ENCODE peak calls at places on chromosomes 11 and 22, in five cellular contexts. N is sigmoid colon, A is DND-41, D is cardiac muscle cell, Z is fibroblast of lung. P is an unnamed sample.

GRCh38 chr22:32005453-32005852 is 37.6 kb upstream of the SLC5A1 start:
- DNase-seq in N (no peak), A (no peak), D (no peak), Z (peak; percentile 80), P (peak; percentile 12)

GRCh38 chr11:111155021-111155420 is 90.5 kb upstream of the POU2AF2 start:
- DNase-seq in N (no peak), A (no peak), D (no peak), Z (peak; percentile 4), P (no peak)

GRCh38 chr11:35142481-35143207 is 3.7 kb downstream of the CD44 start:
- DNase-seq in N (no peak), A (no peak), D (no peak), Z (peak; percentile 91), P (no peak)

GRCh38 chr11:127074151-127074761 is 73.7 kb upstream of the KIRREL3 start:
- DNase-seq in N (no peak), A (peak; percentile 81), D (peak; percentile 34), Z (peak; percentile 75), P (peak; percentile 69)

GRCh38 chr22:40757071-40757470 is 62.1 kb downstream of the SLC25A17 start:
- DNase-seq in N (no peak), A (no peak), D (no peak), Z (peak; percentile 58), P (no peak)

GRCh38 chr11:133406493-133406892 is 125.8 kb downstream of the OPCML start:
- DNase-seq in N (no peak), A (no peak), D (no peak), Z (no peak), P (no peak)

GRCh38 chr11:61695917-61696316 is 15.7 kb downstream of the DAGLA start:
- DNase-seq in N (peak; percentile 92), A (peak; percentile 66), D (no peak), Z (peak; percentile 78), P (peak; percentile 72)

GRCh38 chr11:33944345-33944692 is 52.4 kb upstream of the LMO2 start:
- DNase-seq in N (no peak), A (no peak), D (no peak), Z (no peak), P (no peak)

GRCh38 chr11:11027271-11027670 is 169.4 kb upstream of the ZBED5 start:
- DNase-seq in N (no peak), A (no peak), D (no peak), Z (peak; percentile 84), P (no peak)

GRCh38 chr11:746289-747175 is 732 bp upstream of the TALDO1 start:
- DNase-seq in N (peak; percentile 65), A (peak; percentile 63), D (peak; percentile 56), Z (peak; percentile 45), P (no peak)

GRCh38 chr22:50728523-50728931 is 9.5 kb upstream of the ACR start:
- DNase-seq in N (peak; percentile 58), A (no peak), D (no peak), Z (no peak), P (no peak)

GRCh38 chr11:66247801-66248200 is 20.6 kb upstream of the RAB1B start:
- DNase-seq in N (no peak), A (no peak), D (no peak), Z (no peak), P (no peak)

GRCh38 chr11:76824083-76824939 is 36.4 kb upstream of the ACER3 start:
- DNase-seq in N (no peak), A (no peak), D (no peak), Z (peak; percentile 25), P (no peak)

GRCh38 chr11:19368726-19369364 is 128.1 kb upstream of the E2F8 start:
- DNase-seq in N (no peak), A (no peak), D (no peak), Z (no peak), P (no peak)

GRCh38 chr22:20025401-20026203 is 4.7 kb downstream of the TANGO2 start:
- DNase-seq in N (no peak), A (no peak), D (no peak), Z (no peak), P (no peak)

GRCh38 chr11:45795379-45795778 is 9.6 kb upstream of the SLC35C1 start:
- DNase-seq in N (peak; percentile 34), A (no peak), D (no peak), Z (no peak), P (no peak)

GRCh38 chr11:76889414-76889975 is 28.8 kb downstream of the ACER3 start:
- DNase-seq in N (no peak), A (no peak), D (no peak), Z (no peak), P (no peak)

GRCh38 chr11:114180301-114181055 is 115.7 kb upstream of the NNMT start:
- DNase-seq in N (no peak), A (no peak), D (peak; percentile 48), Z (no peak), P (no peak)

GRCh38 chr22:32407936-32408335 is 4.1 kb downstream of the RTCB start:
- DNase-seq in N (no peak), A (no peak), D (no peak), Z (no peak), P (no peak)

GRCh38 chr11:117570701-117571100 is 226.3 kb downstream of the DSCAML1 start:
- DNase-seq in N (peak; percentile 61), A (no peak), D (no peak), Z (no peak), P (no peak)

GRCh38 chr11:27904358-27905055 is 203.4 kb downstream of the KIF18A start:
- DNase-seq in N (no peak), A (no peak), D (no peak), Z (peak; percentile 77), P (no peak)

GRCh38 chr22:32836286-32836859 is 34.9 kb downstream of the TIMP3 start:
- DNase-seq in N (no peak), A (peak; percentile 18), D (no peak), Z (no peak), P (no peak)

GRCh38 chr11:44112083-44112865 is 16.8 kb downstream of the EXT2 start:
- DNase-seq in N (no peak), A (no peak), D (no peak), Z (peak; percentile 70), P (no peak)

GRCh38 chr22:39415506-39415905 is 15.9 kb downstream of the TAB1 start:
- DNase-seq in N (no peak), A (no peak), D (no peak), Z (no peak), P (no peak)

GRCh38 chr22:43438666-43439347 is 27.0 kb downstream of the MPPED1 start:
- DNase-seq in N (no peak), A (no peak), D (no peak), Z (no peak), P (no peak)

GRCh38 chr11:128494418-128495332 is 92.7 kb downstream of the ETS1 start:
- DNase-seq in N (no peak), A (no peak), D (no peak), Z (no peak), P (no peak)

GRCh38 chr11:2650343-2650867 is 49.4 kb downstream of the KCNQ1OT1 start:
- DNase-seq in N (no peak), A (no peak), D (no peak), Z (no peak), P (no peak)

GRCh38 chr11:26827567-26828037 is 105.7 kb upstream of the SLC5A12 start:
- DNase-seq in N (peak; percentile 60), A (no peak), D (peak; percentile 2), Z (peak; percentile 39), P (peak; percentile 25)

GRCh38 chr11:38718659-38719058 is 2120.6 kb upstream of the RAG2 start:
- DNase-seq in N (no peak), A (no peak), D (peak; percentile 19), Z (peak; percentile 14), P (no peak)

GRCh38 chr22:41782316-41782715 is 18.2 kb upstream of the CCDC134 start:
- DNase-seq in N (no peak), A (no peak), D (no peak), Z (no peak), P (no peak)

GRCh38 chr11:115409691-115410220 is 94.5 kb downstream of the CADM1 start:
- DNase-seq in N (no peak), A (no peak), D (peak; percentile 23), Z (no peak), P (no peak)

GRCh38 chr11:69939551-69940245 is 120.5 kb upstream of the FGF3 start:
- DNase-seq in N (peak; percentile 66), A (no peak), D (peak; percentile 82), Z (peak; percentile 75), P (no peak)

GRCh38 chr11:62830904-62831519 is 839 bp downstream of the STX5 start:
- DNase-seq in N (peak; percentile 70), A (no peak), D (peak; percentile 85), Z (no peak), P (no peak)

GRCh38 chr11:96481204-96481603 is 91.4 kb downstream of the JRKL start:
- DNase-seq in N (no peak), A (no peak), D (no peak), Z (no peak), P (no peak)

GRCh38 chr22:43185860-43186261 is 1.1 kb downstream of the TTLL12 start:
- DNase-seq in N (peak; percentile 82), A (peak; percentile 33), D (peak; percentile 23), Z (peak; percentile 24), P (no peak)

GRCh38 chr22:48784701-48785503 is 1042.8 kb downstream of the BRD1 start:
- DNase-seq in N (peak; percentile 51), A (no peak), D (no peak), Z (no peak), P (no peak)

GRCh38 chr22:20957118-20957690 is 9.9 kb upstream of the AIFM3 start:
- DNase-seq in N (no peak), A (no peak), D (peak; percentile 35), Z (peak; percentile 9), P (no peak)

GRCh38 chr11:8168485-8169257 is at the start of gene RIC3:
- DNase-seq in N (peak; percentile 69), A (no peak), D (peak; percentile 61), Z (no peak), P (no peak)

GRCh38 chr11:121137005-121137404 is 36.0 kb downstream of the TECTA start:
- DNase-seq in N (no peak), A (no peak), D (no peak), Z (no peak), P (no peak)

DNA sequence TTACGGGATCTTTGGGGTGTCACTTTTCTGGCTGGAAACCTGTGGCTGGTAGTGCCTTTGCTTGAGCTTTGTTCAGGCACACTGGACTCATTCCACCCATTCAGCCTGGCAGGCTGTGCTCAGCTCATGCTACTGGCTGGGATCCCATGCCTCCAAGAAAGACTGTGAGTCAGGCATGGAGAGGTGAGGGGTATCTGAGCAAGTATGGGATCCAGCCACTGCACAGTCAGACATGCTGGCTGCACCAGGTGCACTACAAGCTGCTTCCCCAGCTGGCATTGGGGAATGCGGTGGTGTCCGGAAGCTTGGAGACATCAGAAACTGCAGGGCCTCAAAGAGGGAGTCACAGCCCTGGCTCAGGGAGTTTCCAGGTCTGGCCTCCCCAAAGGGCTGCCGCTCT is 12.0 kb upstream of the MED17 start:
- DNase-seq in N (no peak), A (no peak), D (no peak), Z (peak; percentile 5), P (no peak)
- H3K4me3 ChIP-seq in N (no peak overlapping the region), A (no peak overlapping the region), D (no peak overlapping the region), Z (no peak overlapping the region), P (no peak overlapping the region)

GRCh38 chr22:26669060-26669481 is 11.7 kb downstream of the MIAT start:
- DNase-seq in N (no peak), A (peak; percentile 51), D (peak; percentile 50), Z (no peak), P (no peak)
- TF ChIP-seq CTCF in N (no peak), A (peak; percentile 60), D (no peak), Z (peak; percentile 42), P (peak; percentile 40)

GRCh38 chr11:119120639-119121007 is 757 bp upstream of the HINFP start:
- DNase-seq in N (no peak), A (no peak), D (peak; percentile 13), Z (peak; percentile 78), P (no peak)
- H3K36me3 ChIP-seq in N (no peaks in the 10 kb centered on the region), A (peaks cover 28% of the 10 kb centered on the region), D (peaks cover 2% of the 10 kb centered on the region), Z (peaks cover 5% of the 10 kb centered on the region), P (no peaks in the 10 kb centered on the region)

GRCh38 chr11:22830082-22830414 is 447 bp upstream of the SVIP start:
- DNase-seq in N (no peak), A (no peak), D (no peak), Z (no peak), P (no peak)
- H3K4me3 ChIP-seq in N (peak overlapping the region; percentile 91), A (peak overlapping the region; percentile 44), D (peak overlapping the region; percentile 48), Z (peak overlapping the region; percentile 30), P (peak overlapping the region; percentile 12)

P was measured in kidney epithelial cell.